ENCODE peak calls at places on chromosome 15, in five cellular contexts. O is lung microvascular endothelial cell; N is stimulated activated CD8-positive, alpha-beta memory T cell treated with anti-CD3 and anti-CD28 coated beads, Interleukin-4, amount 100 ng/mL, for 1 hour; G is stimulated activated naive CD4-positive, alpha-beta T cell; L is GM03348. K is an unnamed sample.

GRCh38 chr15:72865486-72865885 is 81.9 kb upstream of the ADPGK start:
- DNase-seq in O (no peak), L (no peak), G (no peak), N (no peak), K (no peak)

GRCh38 chr15:100635406-100636071 is 33.1 kb downstream of the ASB7 start:
- DNase-seq in O (no peak), L (no peak), N (no peak), G (no peak), K (no peak)

GRCh38 chr15:63276342-63277043 is 912 bp upstream of the APH1B start:
- DNase-seq in O (no peak), L (peak), N (no peak), G (no peak), K (no peak)

GRCh38 chr15:39555885-39556284 is 25.0 kb upstream of the THBS1 start:
- DNase-seq in N (no peak), O (no peak), L (no peak), G (no peak), K (no peak)

GRCh38 chr15:69039516-69040225 is 25.2 kb downstream of the NOX5 start:
- DNase-seq in N (no peak), L (no peak), O (no peak), G (no peak), K (no peak)

GRCh38 chr15:48084759-48085420 is 35.9 kb upstream of the SLC24A5 start:
- DNase-seq in N (no peak), O (peak), L (no peak), G (no peak), K (no peak)

GRCh38 chr15:99015677-99016568 is 8.3 kb upstream of the PGPEP1L start:
- DNase-seq in L (no peak), N (no peak), G (no peak), O (no peak), K (no peak)

GRCh38 chr15:90184786-90185704 is 16.1 kb upstream of the SEMA4B start:
- DNase-seq in G (peak), N (peak), O (peak), L (peak), K (peak)

GRCh38 chr15:34314491-34314890 is 23.1 kb downstream of the SLC12A6 start:
- DNase-seq in L (no peak), G (no peak), N (no peak), O (no peak), K (no peak)

GRCh38 chr15:85745525-85745924 is 49.2 kb downstream of the KLHL25 start:
- DNase-seq in O (no peak), G (no peak), L (no peak), N (no peak), K (no peak)

K was measured in esophagus squamous epithelium.